ENCODE peak calls at places on chromosomes 6 and 20, in nine cellular contexts. One of them, this sample, is unnamed.

GRCh38 chr20:42855896-42856295 is 333.8 kb downstream of the PTPRT start:
- DNase-seq in cardiac muscle cell: no peak
- DNase-seq in hepatocyte: no peak
- DNase-seq in endothelial cell: no peak
- DNase-seq in tibial artery: no peak
- DNase-seq in activated CD8-positive, alpha-beta T cell treated with anti-CD3 and anti-CD28 coated beads for 36 hours: no peak
- DNase-seq in GM23338: no peak
- DNase-seq in GM13977: no peak
- DNase-seq in BE2C: no peak
- DNase-seq in this sample: no peak

GRCh38 chr6:137738931-137739504 is 128.0 kb upstream of the TNFAIP3 start:
- DNase-seq in cardiac muscle cell: no peak
- DNase-seq in hepatocyte: no peak
- DNase-seq in endothelial cell: no peak
- DNase-seq in tibial artery: no peak
- DNase-seq in activated CD8-positive, alpha-beta T cell treated with anti-CD3 and anti-CD28 coated beads for 36 hours: no peak
- DNase-seq in GM23338: no peak
- DNase-seq in GM13977: no peak
- DNase-seq in BE2C: no peak
- DNase-seq in this sample: no peak

GRCh38 chr6:157223486-157223885 is 99.8 kb downstream of the TMEM242 start:
- DNase-seq in cardiac muscle cell: no peak
- DNase-seq in hepatocyte: no peak
- DNase-seq in endothelial cell: no peak
- DNase-seq in tibial artery: no peak
- DNase-seq in activated CD8-positive, alpha-beta T cell treated with anti-CD3 and anti-CD28 coated beads for 36 hours: no peak
- DNase-seq in GM23338: no peak
- DNase-seq in GM13977: no peak
- DNase-seq in BE2C: no peak
- DNase-seq in this sample: no peak

GRCh38 chr20:18056174-18057105 is 1.3 kb downstream of the OVOL2 start:
- DNase-seq in cardiac muscle cell: peak
- DNase-seq in hepatocyte: peak
- DNase-seq in endothelial cell: no peak
- DNase-seq in tibial artery: no peak
- DNase-seq in activated CD8-positive, alpha-beta T cell treated with anti-CD3 and anti-CD28 coated beads for 36 hours: peak
- DNase-seq in GM23338: peak
- DNase-seq in GM13977: peak
- DNase-seq in BE2C: no peak
- DNase-seq in this sample: no peak

GRCh38 chr6:51778666-51779065 is 308.7 kb downstream of the PKHD1 start:
- DNase-seq in cardiac muscle cell: no peak
- DNase-seq in hepatocyte: no peak
- DNase-seq in endothelial cell: no peak
- DNase-seq in tibial artery: no peak
- DNase-seq in activated CD8-positive, alpha-beta T cell treated with anti-CD3 and anti-CD28 coated beads for 36 hours: no peak
- DNase-seq in GM23338: no peak
- DNase-seq in GM13977: no peak
- DNase-seq in BE2C: no peak
- DNase-seq in this sample: no peak

GRCh38 chr6:14770572-14770971 is 475.3 kb upstream of the JARID2 start:
- DNase-seq in cardiac muscle cell: peak
- DNase-seq in hepatocyte: no peak
- DNase-seq in endothelial cell: no peak
- DNase-seq in tibial artery: no peak
- DNase-seq in activated CD8-positive, alpha-beta T cell treated with anti-CD3 and anti-CD28 coated beads for 36 hours: no peak
- DNase-seq in GM23338: no peak
- DNase-seq in GM13977: no peak
- DNase-seq in BE2C: no peak
- DNase-seq in this sample: no peak

GRCh38 chr6:138287144-138287955 is 69.1 kb upstream of the PBOV1 start:
- DNase-seq in cardiac muscle cell: peak
- DNase-seq in hepatocyte: peak
- DNase-seq in endothelial cell: peak
- DNase-seq in tibial artery: no peak
- DNase-seq in activated CD8-positive, alpha-beta T cell treated with anti-CD3 and anti-CD28 coated beads for 36 hours: peak
- DNase-seq in GM23338: peak
- DNase-seq in GM13977: peak
- DNase-seq in BE2C: no peak
- DNase-seq in this sample: no peak

GRCh38 chr6:161100072-161100471 is 108.5 kb downstream of the MAP3K4 start:
- DNase-seq in cardiac muscle cell: no peak
- DNase-seq in hepatocyte: peak
- DNase-seq in endothelial cell: no peak
- DNase-seq in tibial artery: no peak
- DNase-seq in activated CD8-positive, alpha-beta T cell treated with anti-CD3 and anti-CD28 coated beads for 36 hours: no peak
- DNase-seq in GM23338: no peak
- DNase-seq in GM13977: no peak
- DNase-seq in BE2C: peak
- DNase-seq in this sample: no peak

GRCh38 chr6:24667378-24667803 is 514 bp downstream of the ACOT13 start:
- DNase-seq in cardiac muscle cell: peak
- DNase-seq in hepatocyte: peak
- DNase-seq in endothelial cell: no peak
- DNase-seq in tibial artery: no peak
- DNase-seq in activated CD8-positive, alpha-beta T cell treated with anti-CD3 and anti-CD28 coated beads for 36 hours: no peak
- DNase-seq in GM23338: no peak
- DNase-seq in GM13977: peak
- DNase-seq in BE2C: no peak
- DNase-seq in this sample: no peak

DNA sequence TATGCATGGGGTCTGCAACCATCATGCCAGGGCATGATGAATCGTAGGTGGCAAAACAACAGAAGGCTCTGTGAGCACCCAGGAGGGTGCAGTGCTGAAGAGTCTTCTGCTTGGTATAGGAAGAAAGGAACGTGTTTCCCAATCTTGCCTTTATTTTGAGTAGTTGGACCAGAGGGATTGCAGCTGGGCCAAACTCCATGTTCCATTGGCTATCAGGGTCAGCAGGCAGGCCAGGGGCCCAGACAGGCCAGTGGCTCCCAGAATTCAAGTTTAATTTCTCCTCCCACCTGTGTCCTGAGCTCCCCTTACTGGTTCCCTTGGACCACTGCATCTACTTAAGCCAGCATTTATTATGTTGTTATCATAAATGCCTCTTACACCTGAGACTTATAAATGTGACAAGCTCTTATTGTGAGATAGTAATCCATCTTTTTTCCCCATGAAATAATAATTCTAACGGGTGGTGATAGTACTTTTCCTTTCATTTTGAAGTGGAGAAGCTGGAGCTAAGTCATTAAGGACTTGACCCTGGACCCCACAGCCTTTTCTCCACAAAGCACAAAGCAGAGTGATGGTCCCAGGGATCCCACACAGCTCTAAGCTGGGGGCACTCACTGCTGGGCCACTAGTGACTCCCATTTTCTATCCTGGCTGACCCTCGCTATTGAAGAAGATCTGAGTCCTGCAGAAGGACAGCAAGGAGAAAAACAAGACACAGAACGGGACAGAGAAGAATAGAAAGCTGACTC is 809 bp upstream of the TRIM38 start:
- DNase-seq in cardiac muscle cell: no peak
- DNase-seq in hepatocyte: no peak
- DNase-seq in endothelial cell: no peak
- DNase-seq in tibial artery: peak
- DNase-seq in activated CD8-positive, alpha-beta T cell treated with anti-CD3 and anti-CD28 coated beads for 36 hours: no peak
- DNase-seq in GM23338: peak
- DNase-seq in GM13977: no peak
- DNase-seq in BE2C: no peak
- DNase-seq in this sample: no peak
- TF ChIP-seq CTCF in cardiac muscle cell: no peak
- TF ChIP-seq CTCF in hepatocyte: no peak
- TF ChIP-seq CTCF in endothelial cell: no peak
- TF ChIP-seq CTCF in tibial artery: no peak
- TF ChIP-seq CTCF in activated CD8-positive, alpha-beta T cell treated with anti-CD3 and anti-CD28 coated beads for 36 hours: no peak
- TF ChIP-seq CTCF in GM23338: peak
- TF ChIP-seq CTCF in GM13977: peak
- TF ChIP-seq CTCF in BE2C: no peak
- TF ChIP-seq CTCF in this sample: peak

DNA sequence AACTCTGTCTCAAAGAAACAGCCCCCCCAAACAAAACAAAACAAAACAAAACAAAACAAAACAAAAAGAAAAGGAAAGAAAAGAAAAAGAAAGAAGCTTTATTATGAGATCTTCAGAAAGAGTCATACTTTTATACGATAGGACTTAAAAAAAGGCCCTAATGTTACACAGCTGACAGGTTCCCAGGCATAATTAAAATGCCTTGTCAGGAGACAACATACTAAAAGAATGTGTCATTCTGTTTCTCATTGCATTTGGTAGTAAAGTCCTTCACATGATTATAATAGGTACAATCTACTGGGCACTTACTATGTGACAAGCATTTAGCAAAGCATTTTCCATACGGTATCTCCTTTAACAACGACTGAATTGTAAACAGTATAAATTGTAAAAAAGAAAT is 36.4 kb upstream of the RPN2 start:
- DNase-seq in cardiac muscle cell: no peak
- DNase-seq in hepatocyte: peak
- DNase-seq in endothelial cell: no peak
- DNase-seq in tibial artery: no peak
- DNase-seq in activated CD8-positive, alpha-beta T cell treated with anti-CD3 and anti-CD28 coated beads for 36 hours: no peak
- DNase-seq in GM23338: no peak
- DNase-seq in GM13977: no peak
- DNase-seq in BE2C: no peak
- DNase-seq in this sample: no peak
- TF ChIP-seq CTCF in cardiac muscle cell: no peak
- TF ChIP-seq CTCF in hepatocyte: no peak
- TF ChIP-seq CTCF in endothelial cell: no peak
- TF ChIP-seq CTCF in tibial artery: no peak
- TF ChIP-seq CTCF in activated CD8-positive, alpha-beta T cell treated with anti-CD3 and anti-CD28 coated beads for 36 hours: no peak
- TF ChIP-seq CTCF in GM23338: no peak
- TF ChIP-seq CTCF in GM13977: no peak
- TF ChIP-seq CTCF in BE2C: no peak
- TF ChIP-seq CTCF in this sample: no peak

DNA sequence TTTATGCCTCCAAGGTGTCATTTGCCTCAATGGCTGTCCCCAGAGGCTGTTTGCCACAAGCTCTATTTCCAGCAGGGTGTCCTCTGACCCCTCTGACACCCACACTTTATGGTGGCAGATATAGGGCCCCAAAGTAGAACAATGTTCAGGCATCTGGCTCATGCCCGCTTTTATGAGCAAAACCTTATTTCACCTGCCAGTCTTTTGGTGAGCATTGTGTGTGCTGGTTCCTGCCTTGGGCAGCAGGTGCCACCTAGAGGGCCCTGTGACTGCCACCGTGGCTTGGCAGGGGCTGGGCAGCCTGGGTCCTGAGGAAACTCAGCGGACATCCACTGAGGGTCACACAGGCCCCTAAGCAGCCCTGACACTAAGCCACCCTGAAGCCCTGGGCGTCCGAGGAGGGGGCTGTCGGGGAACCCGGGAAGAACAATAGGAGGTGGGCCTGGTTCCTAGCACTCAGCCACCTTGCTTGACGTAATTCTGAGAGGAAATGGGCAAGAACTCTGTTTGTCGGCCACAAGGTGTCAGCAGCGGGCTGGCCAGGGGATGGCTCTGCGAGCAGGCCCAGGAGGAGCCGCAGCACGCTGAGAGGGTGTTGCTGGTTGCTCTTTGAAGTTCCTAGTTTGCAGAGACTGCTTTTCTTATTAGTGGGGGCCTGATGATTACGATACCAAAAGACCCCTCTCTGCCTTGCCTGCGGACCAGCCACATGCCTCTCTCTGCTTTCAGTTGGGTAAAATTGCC is 148.9 kb downstream of the SCML4 start:
- DNase-seq in cardiac muscle cell: peak
- DNase-seq in hepatocyte: peak
- DNase-seq in endothelial cell: peak
- DNase-seq in tibial artery: peak
- DNase-seq in activated CD8-positive, alpha-beta T cell treated with anti-CD3 and anti-CD28 coated beads for 36 hours: peak
- DNase-seq in GM23338: peak
- DNase-seq in GM13977: peak
- DNase-seq in BE2C: peak
- DNase-seq in this sample: no peak
- TF ChIP-seq CTCF in cardiac muscle cell: peak
- TF ChIP-seq CTCF in hepatocyte: peak
- TF ChIP-seq CTCF in endothelial cell: peak
- TF ChIP-seq CTCF in tibial artery: peak
- TF ChIP-seq CTCF in activated CD8-positive, alpha-beta T cell treated with anti-CD3 and anti-CD28 coated beads for 36 hours: peak
- TF ChIP-seq CTCF in GM23338: peak
- TF ChIP-seq CTCF in GM13977: peak
- TF ChIP-seq CTCF in BE2C: peak
- TF ChIP-seq CTCF in this sample: peak

GRCh38 chr6:45574013-45574412 is 196.3 kb upstream of the SUPT3H start:
- DNase-seq in cardiac muscle cell: no peak
- DNase-seq in hepatocyte: no peak
- DNase-seq in endothelial cell: no peak
- DNase-seq in tibial artery: no peak
- DNase-seq in activated CD8-positive, alpha-beta T cell treated with anti-CD3 and anti-CD28 coated beads for 36 hours: no peak
- DNase-seq in GM23338: no peak
- DNase-seq in GM13977: no peak
- DNase-seq in BE2C: no peak
- DNase-seq in this sample: no peak
- TF ChIP-seq CTCF in cardiac muscle cell: no peak
- TF ChIP-seq CTCF in hepatocyte: no peak
- TF ChIP-seq CTCF in endothelial cell: no peak
- TF ChIP-seq CTCF in tibial artery: no peak
- TF ChIP-seq CTCF in activated CD8-positive, alpha-beta T cell treated with anti-CD3 and anti-CD28 coated beads for 36 hours: no peak
- TF ChIP-seq CTCF in GM23338: no peak
- TF ChIP-seq CTCF in GM13977: no peak
- TF ChIP-seq CTCF in BE2C: no peak
- TF ChIP-seq CTCF in this sample: no peak